ENCODE peak calls at places on chromosome 22, in six cellular contexts. H is head of caudate nucleus, U is H9, M is HT-29, S is AG10803, E is left lung. Y is an unnamed sample.

GRCh38 chr22:41524809-41525449 is 19.3 kb downstream of the POLR3H start:
- DNase-seq in U (no peak), H (peak), E (no peak), S (no peak), M (no peak), Y (no peak)

GRCh38 chr22:20520093-20520511 is 12.7 kb downstream of the MED15 start:
- DNase-seq in E (no peak), M (no peak), H (no peak), U (no peak), S (peak), Y (no peak)

GRCh38 chr22:29105468-29105867 is 32.6 kb downstream of the KREMEN1 start:
- DNase-seq in E (no peak), U (no peak), M (no peak), H (no peak), S (no peak), Y (no peak)

GRCh38 chr22:23744485-23744884 is 6.4 kb downstream of the ZNF70 start:
- DNase-seq in H (no peak), M (no peak), U (no peak), S (no peak), E (no peak), Y (no peak)

GRCh38 chr22:36330127-36330526 is 57.6 kb downstream of the MYH9 start:
- DNase-seq in S (no peak), E (no peak), M (no peak), H (no peak), U (no peak), Y (no peak)

GRCh38 chr22:38454361-38455062 is 487 bp downstream of the KCNJ4 start:
- DNase-seq in U (no peak), H (no peak), E (no peak), M (no peak), S (no peak), Y (peak)

GRCh38 chr22:28923826-28924732 is 40.7 kb downstream of the ZNRF3 start:
- DNase-seq in S (no peak), H (peak), U (no peak), M (peak), E (peak), Y (peak)

GRCh38 chr22:32473388-32473952 is 1.1 kb upstream of the FBXO7 start:
- DNase-seq in M (peak), S (peak), U (no peak), E (no peak), H (no peak), Y (peak)

GRCh38 chr22:25777870-25778269 is 35.9 kb downstream of the MYO18B start:
- DNase-seq in M (peak), E (no peak), H (no peak), S (peak), U (no peak), Y (peak)

GRCh38 chr22:49967333-49968241 is 7.0 kb downstream of the PIM3 start:
- DNase-seq in E (peak), S (peak), U (peak), M (no peak), H (peak), Y (no peak)

GRCh38 chr22:25057013-25057881 is 104.7 kb downstream of the KIAA1671 start:
- DNase-seq in S (peak), M (peak), H (peak), E (peak), U (peak), Y (peak)

GRCh38 chr22:31652129-31652528 is 9.9 kb downstream of the PISD start:
- DNase-seq in S (no peak), U (no peak), E (no peak), H (no peak), M (no peak), Y (no peak)